ENCODE peak calls at places on chromosomes 11 and 22, in six cellular contexts. T, E, L, V, M and O are unnamed samples.

GRCh38 chr11:46710821-46711269 is 8.2 kb upstream of the F2 start:
- DNase-seq in T (peak), E (no peak), L (no peak), V (peak), M (no peak), O (no peak)

GRCh38 chr11:116851631-116852030 is 14.2 kb upstream of the APOA1 start:
- DNase-seq in T (no peak), E (no peak), L (peak), V (peak), M (no peak), O (no peak)

GRCh38 chr11:34356130-34356529 is 1.7 kb downstream of the ABTB2 start:
- DNase-seq in T (no peak), E (no peak), L (no peak), V (no peak), M (no peak), O (no peak)

GRCh38 chr11:131504199-131504949 is 134.0 kb downstream of the NTM start:
- DNase-seq in T (no peak), E (peak), L (no peak), V (peak), M (no peak), O (no peak)

GRCh38 chr22:40401532-40401931 is 31.1 kb downstream of the SGSM3 start:
- DNase-seq in T (no peak), E (no peak), L (peak), V (no peak), M (no peak), O (no peak)

GRCh38 chr11:77266766-77267165 is 34.7 kb downstream of the GDPD4 start:
- DNase-seq in T (no peak), E (no peak), L (no peak), V (no peak), M (no peak), O (no peak)

GRCh38 chr11:69245041-69245440 is 48.9 kb upstream of the MYEOV start:
- DNase-seq in T (no peak), E (no peak), L (no peak), V (no peak), M (peak), O (no peak)

GRCh38 chr11:48005878-48006277 is 25.5 kb downstream of the PTPRJ start:
- DNase-seq in T (no peak), E (peak), L (no peak), V (no peak), M (no peak), O (no peak)

GRCh38 chr11:77081976-77082836 is 15.4 kb downstream of the CAPN5 start:
- DNase-seq in T (no peak), E (peak), L (no peak), V (no peak), M (no peak), O (no peak)

GRCh38 chr22:44842417-44842816 is 90.0 kb downstream of the ARHGAP8 start:
- DNase-seq in T (no peak), E (no peak), L (no peak), V (no peak), M (no peak), O (no peak)

GRCh38 chr11:9347100-9347499 is 32.7 kb upstream of the TMEM41B start:
- DNase-seq in T (no peak), E (no peak), L (no peak), V (no peak), M (no peak), O (no peak)

GRCh38 chr11:114615448-114616361 is 20.1 kb upstream of the NXPE4 start:
- DNase-seq in T (no peak), E (no peak), L (no peak), V (no peak), M (no peak), O (no peak)

GRCh38 chr11:132311703-132312102 is 941.3 kb downstream of the NTM start:
- DNase-seq in T (no peak), E (no peak), L (no peak), V (no peak), M (no peak), O (no peak)

GRCh38 chr11:126336646-126337045 is 18.8 kb upstream of the ST3GAL4 start:
- DNase-seq in T (peak), E (no peak), L (no peak), V (peak), M (no peak), O (no peak)

GRCh38 chr22:46045459-46046298 is 68.7 kb upstream of the WNT7B start:
- DNase-seq in T (no peak), E (no peak), L (no peak), V (no peak), M (no peak), O (no peak)

GRCh38 chr11:8288824-8289223 is 25.1 kb upstream of the LMO1 start:
- DNase-seq in T (no peak), E (no peak), L (no peak), V (no peak), M (peak), O (no peak)
- TF ChIP-seq CTCF in T (no peak), E (no peak), L (no peak), V (no peak), M (no peak), O (no peak)

DNA sequence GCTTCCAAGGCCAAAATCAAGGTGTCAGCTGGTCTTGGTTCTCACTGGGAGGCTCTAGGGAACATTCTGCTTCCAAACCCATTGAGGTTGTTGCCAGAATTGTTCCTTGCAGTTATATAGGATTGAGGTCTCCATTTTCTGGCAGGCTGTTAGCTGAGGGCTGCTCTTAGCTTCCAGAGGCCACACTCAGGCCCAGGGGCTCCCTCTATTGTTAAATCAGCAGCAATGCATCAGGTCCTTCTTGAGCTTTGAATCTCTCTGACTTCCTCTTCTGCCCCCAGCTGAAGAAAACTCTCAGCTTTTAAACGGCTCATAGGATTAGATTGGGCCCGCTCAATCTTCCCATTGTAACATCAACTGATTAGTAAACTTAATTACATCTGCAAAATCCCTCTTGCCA is 39.3 kb upstream of the BSX start:
- DNase-seq in T (peak), E (peak), L (peak), V (peak), M (no peak), O (no peak)
- TF ChIP-seq CTCF in T (peak), E (peak), L (peak), V (peak), M (no peak), O (peak)

DNA sequence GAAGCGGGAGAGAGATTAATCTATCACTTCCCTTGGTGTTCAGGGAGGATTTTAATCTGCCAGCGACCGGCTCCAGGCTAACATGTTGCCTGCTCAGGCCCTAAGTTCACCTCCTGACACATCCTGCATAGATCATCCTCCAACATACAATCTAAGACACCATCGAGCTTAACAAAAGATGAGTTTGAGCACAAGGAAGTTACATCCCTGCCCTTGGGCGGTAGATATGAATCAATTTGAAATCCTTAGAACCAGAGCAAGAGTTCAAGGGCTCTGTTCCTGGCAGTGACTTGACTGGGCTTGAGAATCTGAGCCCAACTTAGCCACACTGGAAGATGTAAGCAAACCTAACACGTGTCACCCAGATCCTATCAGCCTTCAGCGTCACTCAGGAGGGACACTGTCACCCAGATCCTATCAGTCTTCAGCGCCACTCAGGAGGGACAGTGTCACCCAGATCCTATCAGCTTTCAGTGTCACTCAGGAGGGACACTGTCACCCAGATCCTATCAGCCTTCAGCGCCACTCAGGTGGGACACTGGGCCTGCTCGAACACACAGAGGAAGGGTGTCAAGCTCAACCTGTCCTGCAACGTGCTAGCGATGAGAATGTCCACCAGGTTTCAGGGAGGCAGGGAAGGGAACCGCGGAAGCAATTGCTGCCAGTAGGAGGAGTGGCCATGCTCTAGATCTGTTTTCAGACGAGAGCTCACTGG is 32.7 kb upstream of the CTSD start:
- DNase-seq in T (no peak), E (no peak), L (no peak), V (no peak), M (no peak), O (no peak)
- TF ChIP-seq CTCF in T (peak), E (no peak), L (no peak), V (no peak), M (no peak), O (no peak)

GRCh38 chr11:75495749-75496641 is 29.7 kb downstream of the GDPD5 start:
- DNase-seq in T (no peak), E (no peak), L (no peak), V (no peak), M (no peak), O (peak)
- TF ChIP-seq CTCF in T (peak), E (no peak), L (no peak), V (no peak), M (no peak), O (peak)

DNA sequence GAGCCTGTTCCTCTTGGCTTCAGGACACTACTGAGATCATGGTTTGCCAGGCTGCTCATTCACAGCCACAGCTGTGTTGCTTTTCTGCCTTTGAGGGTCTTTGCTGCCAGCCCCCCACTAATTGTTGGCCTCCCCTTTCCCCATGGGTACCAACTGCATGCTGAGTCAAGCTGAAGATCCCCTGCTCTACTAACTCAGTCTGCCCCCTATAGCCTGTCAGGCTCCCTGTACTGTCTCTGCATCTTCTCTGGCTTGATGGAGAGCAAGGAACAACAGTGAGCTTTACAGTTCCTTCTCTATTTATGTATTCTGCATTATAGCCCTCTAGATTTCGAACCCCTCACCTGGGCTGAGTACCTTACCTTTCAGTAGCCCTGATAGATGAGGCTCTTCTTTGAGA is 257.6 kb upstream of the CADM1 start:
- DNase-seq in T (no peak), E (no peak), L (no peak), V (no peak), M (no peak), O (no peak)
- TF ChIP-seq CTCF in T (no peak), E (no peak), L (no peak), V (no peak), M (no peak), O (no peak)